ENCODE peak calls at places on chromosomes 7 and 10, in seven cellular contexts. E is A549, O is body of pancreas, A is right lobe of liver, Q is heart left ventricle, L is transverse colon, D is thyroid gland. F is an unnamed sample.
A peak's percentile ranks its signal among the peaks of the same experiment; 100 is the strongest.

GRCh38 chr10:73879296-73880173 is 5.2 kb upstream of the CAMK2G start:
- DNase-seq in E (peak; percentile 75), O (peak; percentile 88), A (peak; percentile 90), Q (peak; percentile 84), L (peak; percentile 93), D (peak; percentile 87), F (peak; percentile 91)

GRCh38 chr7:90708841-90709317 is 112.8 kb downstream of the CDK14 start:
- DNase-seq in E (no peak), O (peak; percentile 83), A (no peak), Q (no peak), L (peak; percentile 52), D (peak; percentile 42), F (peak; percentile 62)

GRCh38 chr7:5532520-5533335 is 109.1 kb upstream of the TNRC18 start:
- DNase-seq in E (no peak), O (peak; percentile 67), A (peak; percentile 70), Q (no peak), L (peak; percentile 89), D (peak; percentile 84), F (peak; percentile 78)

GRCh38 chr10:101826852-101827434 is 8.7 kb upstream of the OGA start:
- DNase-seq in E (no peak), O (no peak), A (no peak), Q (no peak), L (no peak), D (no peak), F (no peak)

GRCh38 chr10:110872984-110873569 is 1.3 kb downstream of the PDCD4 start:
- DNase-seq in E (no peak), O (no peak), A (no peak), Q (no peak), L (no peak), D (no peak), F (no peak)

GRCh38 chr7:33142585-33142984 is 13.2 kb downstream of the BBS9 start:
- DNase-seq in E (no peak), O (no peak), A (no peak), Q (no peak), L (no peak), D (no peak), F (no peak)

GRCh38 chr10:10403762-10404161 is 613.9 kb upstream of the CELF2 start:
- DNase-seq in E (no peak), O (no peak), A (no peak), Q (no peak), L (no peak), D (no peak), F (no peak)

GRCh38 chr7:95794917-95795515 is 22.7 kb downstream of the DYNC1I1 start:
- DNase-seq in E (no peak), O (peak; percentile 29), A (no peak), Q (no peak), L (no peak), D (no peak), F (no peak)

GRCh38 chr7:74288034-74288881 is 949 bp upstream of the CLIP2 start:
- DNase-seq in E (no peak), O (no peak), A (no peak), Q (no peak), L (no peak), D (no peak), F (no peak)

GRCh38 chr10:125955766-125956165 is 59.4 kb downstream of the FANK1 start:
- DNase-seq in E (no peak), O (no peak), A (no peak), Q (no peak), L (no peak), D (no peak), F (no peak)

GRCh38 chr10:29794776-29795635 is 160.2 kb upstream of the SVIL start:
- DNase-seq in E (no peak), O (no peak), A (no peak), Q (no peak), L (no peak), D (peak; percentile 69), F (no peak)

GRCh38 chr10:12586724-12587123 is 237.4 kb downstream of the CAMK1D start:
- DNase-seq in E (no peak), O (no peak), A (no peak), Q (no peak), L (no peak), D (no peak), F (no peak)

GRCh38 chr10:69089638-69090599 is 2.0 kb downstream of the SRGN start:
- DNase-seq in E (no peak), O (peak; percentile 54), A (no peak), Q (no peak), L (peak; percentile 61), D (peak; percentile 10), F (peak; percentile 51)
- TF ChIP-seq POLR2A in E (no peak), O (peak; percentile 56), A (peak; percentile 58), Q (no peak), L (peak; percentile 61), D (peak; percentile 33), F (no peak)

GRCh38 chr7:100432621-100433275 is 3.1 kb downstream of the MEPCE start:
- DNase-seq in E (no peak), O (no peak), A (no peak), Q (no peak), L (no peak), D (no peak), F (no peak)

GRCh38 chr7:100433276-100433591 is 3.1 kb downstream of the PPP1R35 start:
- DNase-seq in E (no peak), O (no peak), A (no peak), Q (no peak), L (no peak), D (no peak), F (no peak)

GRCh38 chr7:100434297-100435144 is 1.8 kb downstream of the PPP1R35 start:
- DNase-seq in E (no peak), O (no peak), A (no peak), Q (no peak), L (no peak), D (no peak), F (no peak)

GRCh38 chr7:100432053-100432452 is 2.4 kb downstream of the MEPCE start:
- DNase-seq in E (no peak), O (no peak), A (no peak), Q (no peak), L (no peak), D (peak; percentile 64), F (no peak)

GRCh38 chr7:100433592-100434296 is 2.6 kb downstream of the PPP1R35 start:
- DNase-seq in E (no peak), O (no peak), A (no peak), Q (no peak), L (no peak), D (no peak), F (no peak)
- TF ChIP-seq POLR2A in E (no peak), O (no peak), A (no peak), Q (no peak), L (no peak), D (no peak), F (no peak)

GRCh38 chr7:99395616-99396327 is 12.6 kb downstream of the PDAP1 start:
- DNase-seq in E (no peak), O (no peak), A (no peak), Q (no peak), L (no peak), D (no peak), F (no peak)
- TF ChIP-seq POLR2A in E (no peak), O (no peak), A (no peak), Q (no peak), L (no peak), D (no peak), F (no peak)

GRCh38 chr7:140924821-140925421 is at the start of gene BRAF:
- DNase-seq in E (peak; percentile 62), O (peak; percentile 88), A (peak; percentile 89), Q (peak; percentile 91), L (peak; percentile 95), D (peak; percentile 86), F (peak; percentile 93)
- TF ChIP-seq POLR2A in E (peak; percentile 49), O (peak; percentile 58), A (no peak), Q (peak; percentile 7), L (peak; percentile 34), D (no peak), F (peak; percentile 10)

GRCh38 chr10:43113201-43113893 is 24.9 kb upstream of the CSGALNACT2 start:
- DNase-seq in E (no peak), O (no peak), A (no peak), Q (no peak), L (no peak), D (no peak), F (no peak)
- TF ChIP-seq POLR2A in E (no peak), O (no peak), A (no peak), Q (no peak), L (no peak), D (no peak), F (no peak)

GRCh38 chr7:35545831-35546230 is 149.1 kb downstream of the HERPUD2 start:
- DNase-seq in E (no peak), O (no peak), A (no peak), Q (no peak), L (no peak), D (no peak), F (no peak)
- TF ChIP-seq POLR2A in E (no peak), O (no peak), A (no peak), Q (no peak), L (no peak), D (no peak), F (no peak)

GRCh38 chr10:77582710-77583115 is 54.9 kb downstream of the KCNMA1 start:
- DNase-seq in E (peak; percentile 55), O (peak; percentile 62), A (peak; percentile 31), Q (no peak), L (no peak), D (no peak), F (peak; percentile 64)

GRCh38 chr10:77580500-77580899 is 57.1 kb downstream of the KCNMA1 start:
- DNase-seq in E (no peak), O (no peak), A (peak; percentile 74), Q (no peak), L (no peak), D (no peak), F (no peak)

GRCh38 chr10:77578583-77579227 is 58.9 kb downstream of the KCNMA1 start:
- DNase-seq in E (peak; percentile 59), O (no peak), A (no peak), Q (no peak), L (no peak), D (no peak), F (no peak)

GRCh38 chr10:77583527-77583926 is 54.1 kb downstream of the KCNMA1 start:
- DNase-seq in E (no peak), O (no peak), A (no peak), Q (no peak), L (no peak), D (no peak), F (no peak)

GRCh38 chr10:77581738-77582137 is 55.9 kb downstream of the KCNMA1 start:
- DNase-seq in E (no peak), O (no peak), A (no peak), Q (no peak), L (no peak), D (no peak), F (no peak)
- TF ChIP-seq POLR2A in E (no peak), O (no peak), A (no peak), Q (no peak), L (no peak), D (no peak), F (no peak)

DNA sequence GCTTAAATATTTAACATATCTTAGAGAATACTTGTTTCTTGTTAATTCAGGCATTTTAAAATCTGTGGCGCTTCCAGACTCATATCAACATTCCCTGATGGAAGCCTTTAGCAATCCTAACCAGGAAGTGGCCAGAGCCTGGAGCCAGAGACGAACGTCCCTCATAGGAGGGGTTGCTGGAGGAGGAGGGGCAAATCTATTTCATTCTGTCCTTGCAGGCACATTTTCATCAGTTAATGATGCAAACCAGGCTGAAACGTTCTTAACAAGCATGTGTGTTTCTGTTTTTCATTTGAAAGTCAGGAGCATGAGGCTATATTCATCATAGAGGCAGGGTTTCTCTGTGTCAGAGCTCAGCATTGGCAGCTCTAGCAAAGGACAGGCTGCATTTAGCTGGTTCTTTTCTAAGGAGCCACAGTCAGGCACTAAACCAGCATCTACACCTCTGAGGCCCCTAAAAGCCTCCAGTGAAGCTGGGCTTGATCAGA is 17.8 kb upstream of the IFIT2 start:
- DNase-seq in E (peak; percentile 64), O (peak; percentile 58), A (no peak), Q (peak; percentile 74), L (peak; percentile 28), D (peak; percentile 30), F (no peak)
- TF ChIP-seq POLR2A in E (no peak), O (no peak), A (no peak), Q (no peak), L (no peak), D (peak; percentile 27), F (no peak)